ENCODE peak calls at places on chromosomes 13 and 19, in four cellular contexts. S is T-helper 1 cell, M is RPMI8226, U is T-helper 17 cell. O is an unnamed sample.

GRCh38 chr19:30381366-30381765 is 9.2 kb downstream of the ZNF536 start:
- DNase-seq in U (no peak), S (no peak), M (no peak), O (no peak)

GRCh38 chr13:97781891-97782305 is 171.6 kb upstream of the IPO5 start:
- DNase-seq in S (no peak), M (no peak), U (no peak), O (no peak)

GRCh38 chr19:55368701-55369563 is 1.3 kb downstream of the IL11 start:
- DNase-seq in S (no peak), U (no peak), M (peak), O (no peak)

GRCh38 chr19:2475018-2475701 is 767 bp upstream of the GADD45B start:
- DNase-seq in S (no peak), M (peak), U (peak), O (peak)

GRCh38 chr13:28313579-28313978 is 175.2 kb downstream of the PAN3 start:
- DNase-seq in M (no peak), S (no peak), U (no peak), O (no peak)

GRCh38 chr19:58227964-58228583 is 640 bp upstream of the ZNF544 start:
- DNase-seq in U (no peak), S (no peak), M (peak), O (peak)

GRCh38 chr13:64553411-64554129 is 2676.6 kb downstream of the PCDH9 start:
- DNase-seq in S (no peak), M (no peak), U (no peak), O (no peak)

GRCh38 chr19:15615526-15615925 is 508 bp downstream of the CYP4F8 start:
- DNase-seq in S (no peak), M (no peak), U (no peak), O (no peak)

GRCh38 chr13:79309690-79310089 is 96.4 kb downstream of the RBM26 start:
- DNase-seq in U (no peak), M (no peak), S (no peak), O (no peak)

GRCh38 chr19:30222428-30222873 is 149.7 kb upstream of the ZNF536 start:
- DNase-seq in S (no peak), U (no peak), M (no peak), O (no peak)

GRCh38 chr19:40265763-40266099 is 19.4 kb downstream of the AKT2 start:
- DNase-seq in M (no peak), S (no peak), U (no peak), O (no peak)

GRCh38 chr13:106535552-106536243 is at the start of gene EFNB2:
- DNase-seq in S (peak), M (peak), U (peak), O (peak)

GRCh38 chr13:24280722-24281121 is 28.7 kb upstream of the C1QTNF9 start:
- DNase-seq in U (no peak), S (no peak), M (no peak), O (no peak)

GRCh38 chr13:40159736-40160135 is 504.3 kb downstream of the COG6 start:
- DNase-seq in M (no peak), U (no peak), S (no peak), O (no peak)

GRCh38 chr13:113305208-113305607 is 8.2 kb downstream of the LAMP1 start:
- DNase-seq in M (no peak), U (no peak), S (no peak), O (no peak)

GRCh38 chr13:19838726-19839342 is 24.6 kb downstream of the ZMYM5 start:
- DNase-seq in S (no peak), U (no peak), M (no peak), O (no peak)

GRCh38 chr13:93726173-93727019 is 499.8 kb downstream of the GPC6 start:
- DNase-seq in U (no peak), M (no peak), S (no peak), O (no peak)

GRCh38 chr19:41882568-41883462 is at the start of gene ARHGEF1:
- DNase-seq in S (peak), M (peak), U (peak), O (no peak)

GRCh38 chr13:32429406-32429909 is 1.5 kb upstream of the N4BP2L1 start:
- DNase-seq in U (no peak), M (no peak), S (no peak), O (no peak)

GRCh38 chr13:101706651-101707050 is 254.2 kb downstream of the ITGBL1 start:
- DNase-seq in S (no peak), U (no peak), M (no peak), O (peak)

GRCh38 chr13:34002141-34002540 is 184.2 kb downstream of the RFC3 start:
- DNase-seq in M (no peak), U (no peak), S (no peak), O (no peak)

GRCh38 chr13:41988244-41988643 is 27.3 kb upstream of the VWA8 start:
- DNase-seq in S (no peak), M (no peak), U (no peak), O (no peak)

GRCh38 chr19:49419173-49419572 is 4.1 kb downstream of the PTH2 start:
- DNase-seq in U (no peak), M (no peak), S (no peak), O (no peak)

GRCh38 chr13:97944396-97945029 is 9.0 kb upstream of the IPO5 start:
- DNase-seq in S (no peak), U (no peak), M (no peak), O (no peak)

GRCh38 chr19:46355234-46355990 is 8.5 kb downstream of the PPP5C start:
- DNase-seq in M (no peak), S (no peak), U (no peak), O (no peak)

GRCh38 chr13:36526897-36527296 is 94.6 kb downstream of the CCNA1 start:
- DNase-seq in S (no peak), M (no peak), U (no peak), O (no peak)

O was measured in cerebellar cortex.